ENCODE peak calls at places on chromosomes 4 and X, in six cellular contexts. One of them, this sample, is unnamed.

GRCh38 chr4:167034983-167035382 is 199.3 kb downstream of the SPOCK3 start:
- DNase-seq in fibroblast of mammary gland: no peak
- DNase-seq in cardiac muscle cell: no peak
- DNase-seq in tibial nerve: no peak
- DNase-seq in left ventricle myocardium inferior: no peak
- DNase-seq in lower leg skin: no peak
- DNase-seq in this sample: no peak

GRCh38 chrX:14039344-14039743 is 9.7 kb upstream of the GEMIN8 start:
- DNase-seq in fibroblast of mammary gland: peak; percentile 60
- DNase-seq in cardiac muscle cell: peak; percentile 51
- DNase-seq in tibial nerve: peak; percentile 55
- DNase-seq in left ventricle myocardium inferior: no peak
- DNase-seq in lower leg skin: peak; percentile 28
- DNase-seq in this sample: peak; percentile 50

GRCh38 chrX:40570346-40571093 is 10.2 kb upstream of the ATP6AP2 start:
- DNase-seq in fibroblast of mammary gland: no peak
- DNase-seq in cardiac muscle cell: peak; percentile 3
- DNase-seq in tibial nerve: no peak
- DNase-seq in left ventricle myocardium inferior: no peak
- DNase-seq in lower leg skin: no peak
- DNase-seq in this sample: no peak

GRCh38 chr4:14719053-14719452 is 283.2 kb upstream of the CPEB2 start:
- DNase-seq in fibroblast of mammary gland: peak; percentile 72
- DNase-seq in cardiac muscle cell: peak; percentile 10
- DNase-seq in tibial nerve: no peak
- DNase-seq in left ventricle myocardium inferior: no peak
- DNase-seq in lower leg skin: no peak
- DNase-seq in this sample: peak; percentile 91

GRCh38 chr4:74174941-74175340 is 17.0 kb downstream of the MTHFD2L start:
- DNase-seq in fibroblast of mammary gland: no peak
- DNase-seq in cardiac muscle cell: no peak
- DNase-seq in tibial nerve: no peak
- DNase-seq in left ventricle myocardium inferior: no peak
- DNase-seq in lower leg skin: no peak
- DNase-seq in this sample: no peak

GRCh38 chr4:150342945-150343344 is 239.0 kb upstream of the MAB21L2 start:
- DNase-seq in fibroblast of mammary gland: no peak
- DNase-seq in cardiac muscle cell: peak; percentile 10
- DNase-seq in tibial nerve: no peak
- DNase-seq in left ventricle myocardium inferior: peak; percentile 61
- DNase-seq in lower leg skin: no peak
- DNase-seq in this sample: no peak

GRCh38 chr4:160546201-160546600 is 1443.3 kb downstream of the RAPGEF2 start:
- DNase-seq in fibroblast of mammary gland: no peak
- DNase-seq in cardiac muscle cell: no peak
- DNase-seq in tibial nerve: no peak
- DNase-seq in left ventricle myocardium inferior: no peak
- DNase-seq in lower leg skin: no peak
- DNase-seq in this sample: no peak

GRCh38 chr4:96352051-96352517 is 512.2 kb downstream of the PDHA2 start:
- DNase-seq in fibroblast of mammary gland: peak; percentile 5
- DNase-seq in cardiac muscle cell: peak; percentile 72
- DNase-seq in tibial nerve: no peak
- DNase-seq in left ventricle myocardium inferior: no peak
- DNase-seq in lower leg skin: no peak
- DNase-seq in this sample: peak; percentile 32

GRCh38 chrX:129144172-129145038 is 378.9 kb downstream of the SMARCA1 start:
- DNase-seq in fibroblast of mammary gland: no peak
- DNase-seq in cardiac muscle cell: peak; percentile 0
- DNase-seq in tibial nerve: no peak
- DNase-seq in left ventricle myocardium inferior: no peak
- DNase-seq in lower leg skin: no peak
- DNase-seq in this sample: peak; percentile 7

GRCh38 chrX:14700982-14701381 is 171.6 kb downstream of the GLRA2 start:
- DNase-seq in fibroblast of mammary gland: no peak
- DNase-seq in cardiac muscle cell: no peak
- DNase-seq in tibial nerve: no peak
- DNase-seq in left ventricle myocardium inferior: no peak
- DNase-seq in lower leg skin: no peak
- DNase-seq in this sample: no peak

GRCh38 chr4:107182347-107182746 is 146.2 kb upstream of the DKK2 start:
- DNase-seq in fibroblast of mammary gland: no peak
- DNase-seq in cardiac muscle cell: no peak
- DNase-seq in tibial nerve: no peak
- DNase-seq in left ventricle myocardium inferior: no peak
- DNase-seq in lower leg skin: no peak
- DNase-seq in this sample: no peak

GRCh38 chr4:101328063-101328602 is 19.2 kb downstream of the PPP3CA start:
- DNase-seq in fibroblast of mammary gland: no peak
- DNase-seq in cardiac muscle cell: no peak
- DNase-seq in tibial nerve: no peak
- DNase-seq in left ventricle myocardium inferior: no peak
- DNase-seq in lower leg skin: no peak
- DNase-seq in this sample: no peak

GRCh38 chr4:16418814-16419213 is 192.5 kb upstream of the TAPT1 start:
- DNase-seq in fibroblast of mammary gland: peak; percentile 87
- DNase-seq in cardiac muscle cell: peak; percentile 76
- DNase-seq in tibial nerve: no peak
- DNase-seq in left ventricle myocardium inferior: no peak
- DNase-seq in lower leg skin: no peak
- DNase-seq in this sample: peak; percentile 73

GRCh38 chr4:7101692-7102515 is 34.0 kb upstream of the GRPEL1 start:
- DNase-seq in fibroblast of mammary gland: peak; percentile 64
- DNase-seq in cardiac muscle cell: peak; percentile 71
- DNase-seq in tibial nerve: peak; percentile 57
- DNase-seq in left ventricle myocardium inferior: peak; percentile 71
- DNase-seq in lower leg skin: peak; percentile 71
- DNase-seq in this sample: peak; percentile 61

GRCh38 chr4:5788144-5788543 is 77.1 kb downstream of the EVC start:
- DNase-seq in fibroblast of mammary gland: no peak
- DNase-seq in cardiac muscle cell: no peak
- DNase-seq in tibial nerve: no peak
- DNase-seq in left ventricle myocardium inferior: no peak
- DNase-seq in lower leg skin: no peak
- DNase-seq in this sample: no peak

GRCh38 chrX:92213781-92214180 is 434.6 kb downstream of the PCDH11X start:
- DNase-seq in fibroblast of mammary gland: peak; percentile 0
- DNase-seq in cardiac muscle cell: no peak
- DNase-seq in tibial nerve: no peak
- DNase-seq in left ventricle myocardium inferior: no peak
- DNase-seq in lower leg skin: no peak
- DNase-seq in this sample: peak; percentile 4

GRCh38 chrX:18119856-18120255 is 100.8 kb downstream of the BEND2 start:
- DNase-seq in fibroblast of mammary gland: no peak
- DNase-seq in cardiac muscle cell: no peak
- DNase-seq in tibial nerve: no peak
- DNase-seq in left ventricle myocardium inferior: no peak
- DNase-seq in lower leg skin: no peak
- DNase-seq in this sample: no peak

GRCh38 chr4:155164705-155165104 is 43.7 kb upstream of the NPY2R start:
- DNase-seq in fibroblast of mammary gland: no peak
- DNase-seq in cardiac muscle cell: no peak
- DNase-seq in tibial nerve: no peak
- DNase-seq in left ventricle myocardium inferior: no peak
- DNase-seq in lower leg skin: no peak
- DNase-seq in this sample: no peak

GRCh38 chr4:153521995-153522799 is 56.0 kb downstream of the TMEM131L start:
- DNase-seq in fibroblast of mammary gland: no peak
- DNase-seq in cardiac muscle cell: no peak
- DNase-seq in tibial nerve: no peak
- DNase-seq in left ventricle myocardium inferior: no peak
- DNase-seq in lower leg skin: no peak
- DNase-seq in this sample: no peak

GRCh38 chrX:47634871-47635575 is 5.3 kb upstream of the CFP start:
- DNase-seq in fibroblast of mammary gland: no peak
- DNase-seq in cardiac muscle cell: no peak
- DNase-seq in tibial nerve: no peak
- DNase-seq in left ventricle myocardium inferior: no peak
- DNase-seq in lower leg skin: no peak
- DNase-seq in this sample: no peak

GRCh38 chr4:56909083-56909981 is 1.6 kb downstream of the REST start:
- DNase-seq in fibroblast of mammary gland: peak; percentile 49
- DNase-seq in cardiac muscle cell: peak; percentile 64
- DNase-seq in tibial nerve: peak; percentile 24
- DNase-seq in left ventricle myocardium inferior: peak; percentile 51
- DNase-seq in lower leg skin: peak; percentile 38
- DNase-seq in this sample: peak; percentile 56

GRCh38 chr4:52552778-52553177 is 106.3 kb downstream of the USP46 start:
- DNase-seq in fibroblast of mammary gland: no peak
- DNase-seq in cardiac muscle cell: no peak
- DNase-seq in tibial nerve: no peak
- DNase-seq in left ventricle myocardium inferior: no peak
- DNase-seq in lower leg skin: no peak
- DNase-seq in this sample: no peak

GRCh38 chr4:152100378-152101201 is 339.8 kb upstream of the GATB start:
- DNase-seq in fibroblast of mammary gland: no peak
- DNase-seq in cardiac muscle cell: no peak
- DNase-seq in tibial nerve: no peak
- DNase-seq in left ventricle myocardium inferior: no peak
- DNase-seq in lower leg skin: no peak
- DNase-seq in this sample: no peak

GRCh38 chr4:147696866-147697265 is 12.9 kb upstream of the PRMT9 start:
- DNase-seq in fibroblast of mammary gland: no peak
- DNase-seq in cardiac muscle cell: no peak
- DNase-seq in tibial nerve: no peak
- DNase-seq in left ventricle myocardium inferior: no peak
- DNase-seq in lower leg skin: no peak
- DNase-seq in this sample: no peak

GRCh38 chr4:22235798-22236197 is 280.1 kb downstream of the ADGRA3 start:
- DNase-seq in fibroblast of mammary gland: no peak
- DNase-seq in cardiac muscle cell: no peak
- DNase-seq in tibial nerve: no peak
- DNase-seq in left ventricle myocardium inferior: peak; percentile 39
- DNase-seq in lower leg skin: no peak
- DNase-seq in this sample: no peak

DNA sequence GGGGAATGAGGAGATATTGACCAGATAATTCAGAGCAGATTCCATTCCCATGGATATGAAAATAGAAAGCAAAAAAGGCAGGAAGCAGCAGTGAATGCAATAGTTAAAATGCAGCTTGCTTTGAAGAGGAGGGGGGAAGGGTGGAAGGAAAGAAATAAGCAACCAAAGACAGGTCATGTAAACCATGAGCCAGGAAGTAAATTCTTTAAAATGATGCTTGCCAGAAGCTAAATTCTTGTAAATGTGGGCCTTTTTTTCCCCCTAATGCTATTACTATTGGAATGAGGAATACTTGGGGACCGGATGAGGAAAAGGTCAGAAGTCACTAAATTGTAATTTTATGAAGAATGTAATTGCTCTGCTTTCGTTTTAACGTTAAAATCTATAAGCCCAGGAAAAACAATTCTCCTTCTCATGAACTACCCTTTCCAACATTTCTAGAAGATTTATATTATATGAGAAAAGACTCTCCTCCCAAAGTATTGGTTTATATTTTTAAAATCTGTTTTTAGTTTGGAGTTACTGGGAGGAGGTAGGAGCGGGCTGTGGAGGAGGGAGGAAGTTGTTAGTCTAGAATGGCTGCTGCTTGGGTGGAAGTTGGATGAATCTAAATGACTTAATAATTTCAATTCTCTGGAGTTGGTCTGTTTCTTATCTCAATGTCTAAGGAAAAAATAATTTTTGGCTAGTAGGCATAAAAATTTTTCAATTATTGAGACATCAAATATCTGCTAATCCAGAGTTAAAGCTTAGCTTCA is 77.6 kb upstream of the PCDH18 start:
- DNase-seq in fibroblast of mammary gland: peak; percentile 39
- DNase-seq in cardiac muscle cell: peak; percentile 74
- DNase-seq in tibial nerve: no peak
- DNase-seq in left ventricle myocardium inferior: no peak
- DNase-seq in lower leg skin: no peak
- DNase-seq in this sample: peak; percentile 22
- H3K4me3 ChIP-seq in fibroblast of mammary gland: no peak overlapping the region
- H3K4me3 ChIP-seq in cardiac muscle cell: no peak overlapping the region
- H3K4me3 ChIP-seq in tibial nerve: no peak overlapping the region
- H3K4me3 ChIP-seq in left ventricle myocardium inferior: peak overlapping the region; percentile 32
- H3K4me3 ChIP-seq in lower leg skin: no peak overlapping the region
- H3K4me3 ChIP-seq in this sample: no peak overlapping the region

GRCh38 chr4:133084421-133084820 is 64.7 kb upstream of the PCDH10 start:
- DNase-seq in fibroblast of mammary gland: no peak
- DNase-seq in cardiac muscle cell: no peak
- DNase-seq in tibial nerve: no peak
- DNase-seq in left ventricle myocardium inferior: no peak
- DNase-seq in lower leg skin: no peak
- DNase-seq in this sample: no peak

DNA sequence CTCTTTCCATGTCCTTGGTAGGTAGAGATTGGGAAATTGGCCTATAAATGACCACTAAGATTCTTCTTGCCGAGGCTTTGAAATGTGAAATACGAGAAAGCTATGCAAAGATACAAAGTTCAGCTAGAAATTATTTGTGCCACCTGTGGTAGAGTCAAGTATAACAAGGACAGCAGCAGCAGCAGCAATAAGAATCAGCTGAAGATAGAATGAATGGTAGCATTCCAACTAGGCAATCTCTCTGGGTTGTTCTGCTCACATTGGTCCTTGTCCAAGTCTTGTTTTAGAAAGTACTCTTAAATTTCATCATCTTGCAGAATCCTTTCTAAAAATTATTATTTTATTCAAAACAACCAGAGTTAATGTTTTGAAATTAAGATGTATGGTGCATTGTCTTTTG is 67.8 kb upstream of the PCDH10 start:
- DNase-seq in fibroblast of mammary gland: no peak
- DNase-seq in cardiac muscle cell: no peak
- DNase-seq in tibial nerve: no peak
- DNase-seq in left ventricle myocardium inferior: no peak
- DNase-seq in lower leg skin: no peak
- DNase-seq in this sample: no peak
- TF ChIP-seq CTCF in fibroblast of mammary gland: no peak
- TF ChIP-seq CTCF in cardiac muscle cell: no peak
- TF ChIP-seq CTCF in tibial nerve: no peak
- TF ChIP-seq CTCF in left ventricle myocardium inferior: no peak
- TF ChIP-seq CTCF in lower leg skin: no peak
- TF ChIP-seq CTCF in this sample: no peak

GRCh38 chrX:155985208-155985607 is 12.3 kb upstream of the IL9R start:
- DNase-seq in fibroblast of mammary gland: no peak
- DNase-seq in cardiac muscle cell: no peak
- DNase-seq in tibial nerve: no peak
- DNase-seq in left ventricle myocardium inferior: no peak
- DNase-seq in lower leg skin: no peak
- DNase-seq in this sample: no peak
- H3K4me3 ChIP-seq in fibroblast of mammary gland: no peak overlapping the region
- H3K4me3 ChIP-seq in cardiac muscle cell: no peak overlapping the region
- H3K4me3 ChIP-seq in tibial nerve: no peak overlapping the region
- H3K4me3 ChIP-seq in left ventricle myocardium inferior: no peak overlapping the region
- H3K4me3 ChIP-seq in lower leg skin: no peak overlapping the region
- H3K4me3 ChIP-seq in this sample: no peak overlapping the region

DNA sequence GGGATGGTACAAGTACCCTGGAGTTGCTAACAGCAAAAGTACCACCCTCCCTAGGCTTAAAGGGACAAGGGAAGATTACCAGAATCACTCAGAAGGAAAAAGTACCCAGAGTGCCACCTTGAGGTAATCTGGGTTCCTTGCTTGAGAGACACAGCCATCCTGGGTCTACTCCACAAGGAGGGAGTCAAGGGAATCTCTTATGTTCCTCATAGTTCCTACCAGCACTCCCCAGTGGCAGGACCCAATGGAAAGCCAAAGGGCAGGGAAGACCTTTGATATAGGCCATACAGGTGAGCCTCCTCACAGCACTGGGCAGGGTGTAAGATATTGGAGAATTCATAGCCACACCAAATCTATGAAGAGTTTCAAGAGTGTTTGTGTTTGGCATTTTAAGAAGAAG is 5.7 kb downstream of the IL2 start:
- DNase-seq in fibroblast of mammary gland: peak; percentile 35
- DNase-seq in cardiac muscle cell: peak; percentile 19
- DNase-seq in tibial nerve: no peak
- DNase-seq in left ventricle myocardium inferior: no peak
- DNase-seq in lower leg skin: no peak
- DNase-seq in this sample: peak; percentile 8
- TF ChIP-seq CTCF in fibroblast of mammary gland: peak; percentile 49
- TF ChIP-seq CTCF in cardiac muscle cell: peak; percentile 33
- TF ChIP-seq CTCF in tibial nerve: no peak
- TF ChIP-seq CTCF in left ventricle myocardium inferior: no peak
- TF ChIP-seq CTCF in lower leg skin: no peak
- TF ChIP-seq CTCF in this sample: peak; percentile 40